ENCODE peak calls at places on chromosomes 13 and 19, in five cellular contexts. L, U, B, I and D are unnamed samples.

GRCh38 chr13:113145911-113146598 is 12.4 kb upstream of the PROZ start:
- DNase-seq in L (no peak), U (no peak), B (no peak), I (no peak), D (no peak)

GRCh38 chr13:27960362-27961226 is 8.5 kb downstream of the CDX2 start:
- DNase-seq in L (peak), U (no peak), B (peak), I (peak), D (no peak)

GRCh38 chr13:76879211-76879875 is 6.9 kb downstream of the KCTD12 start:
- DNase-seq in L (no peak), U (peak), B (peak), I (peak), D (peak)

GRCh38 chr13:47929156-47929555 is 71.9 kb downstream of the SUCLA2 start:
- DNase-seq in L (no peak), U (no peak), B (no peak), I (no peak), D (no peak)

GRCh38 chr19:34596115-34596514 is 80.8 kb downstream of the SCGB2B2 start:
- DNase-seq in L (no peak), U (no peak), B (no peak), I (peak), D (no peak)

GRCh38 chr13:101511161-101511560 is 58.7 kb downstream of the ITGBL1 start:
- DNase-seq in L (no peak), U (no peak), B (no peak), I (no peak), D (no peak)

GRCh38 chr19:15305582-15306334 is 26.6 kb downstream of the BRD4 start:
- DNase-seq in L (no peak), U (no peak), B (no peak), I (no peak), D (no peak)

GRCh38 chr19:50728084-50728737 is 5.0 kb downstream of the CLEC11A start:
- DNase-seq in L (peak), U (peak), B (peak), I (peak), D (peak)

GRCh38 chr13:28685892-28686291 is 27.0 kb downstream of the POMP start:
- DNase-seq in L (no peak), U (no peak), B (no peak), I (no peak), D (no peak)

GRCh38 chr19:42412223-42412622 is 15.0 kb downstream of the LIPE start:
- DNase-seq in L (peak), U (no peak), B (peak), I (peak), D (no peak)

GRCh38 chr13:102012299-102013293 is 389.3 kb downstream of the FGF14 start:
- DNase-seq in L (no peak), U (no peak), B (no peak), I (no peak), D (peak)

GRCh38 chr19:15418112-15418587 is 638 bp downstream of the AKAP8L start:
- DNase-seq in L (no peak), U (no peak), B (no peak), I (no peak), D (no peak)

GRCh38 chr19:29845576-29846176 is 33.9 kb downstream of the CCNE1 start:
- DNase-seq in L (no peak), U (peak), B (peak), I (peak), D (no peak)

GRCh38 chr19:47790398-47790814 is 11.9 kb downstream of the SELENOW start:
- DNase-seq in L (peak), U (peak), B (peak), I (peak), D (no peak)

GRCh38 chr13:21486322-21486721 is 27.2 kb upstream of the ZDHHC20 start:
- DNase-seq in L (no peak), U (no peak), B (no peak), I (no peak), D (no peak)

GRCh38 chr19:48870048-48870447 is 1.6 kb upstream of the PLEKHA4 start:
- DNase-seq in L (no peak), U (no peak), B (no peak), I (no peak), D (no peak)

GRCh38 chr19:4984448-4984990 is 15.6 kb downstream of the KDM4B start:
- DNase-seq in L (no peak), U (no peak), B (no peak), I (no peak), D (no peak)

GRCh38 chr13:32829676-32830091 is 186.5 kb upstream of the KL start:
- DNase-seq in L (no peak), U (no peak), B (no peak), I (no peak), D (no peak)

GRCh38 chr19:17089238-17089637 is 13.7 kb downstream of the MYO9B start:
- DNase-seq in L (no peak), U (no peak), B (no peak), I (no peak), D (no peak)

GRCh38 chr13:112880221-112880641 is 88.8 kb upstream of the MCF2L start:
- DNase-seq in L (no peak), U (no peak), B (no peak), I (peak), D (no peak)